ENCODE peak calls at places on chromosomes 4 and X, in eight cellular contexts. One of them, this sample, is unnamed.

GRCh38 chrX:148457279-148457678 is 43.1 kb upstream of the AFF2 start:
- DNase-seq in fibroblast of the aortic adventitia: no peak
- DNase-seq in tibial nerve: no peak
- DNase-seq in cardiac fibroblast: no peak
- DNase-seq in fibroblast of mammary gland: no peak
- DNase-seq in HFF-Myc: no peak
- DNase-seq in Peyer's patch: no peak
- DNase-seq in body of pancreas: no peak
- DNase-seq in this sample: no peak

GRCh38 chr4:184958127-184958806 is 60.0 kb upstream of the HELT start:
- DNase-seq in Peyer's patch: no peak
- DNase-seq in fibroblast of the aortic adventitia: no peak
- DNase-seq in tibial nerve: no peak
- DNase-seq in HFF-Myc: no peak
- DNase-seq in fibroblast of mammary gland: no peak
- DNase-seq in body of pancreas: no peak
- DNase-seq in cardiac fibroblast: no peak
- DNase-seq in this sample: no peak

GRCh38 chr4:93828830-93829530 is 427 bp downstream of the ATOH1 start:
- DNase-seq in Peyer's patch: peak; percentile 66
- DNase-seq in fibroblast of mammary gland: no peak
- DNase-seq in tibial nerve: no peak
- DNase-seq in cardiac fibroblast: no peak
- DNase-seq in fibroblast of the aortic adventitia: no peak
- DNase-seq in HFF-Myc: no peak
- DNase-seq in body of pancreas: peak; percentile 19
- DNase-seq in this sample: no peak

GRCh38 chr4:8121236-8122015 is 37.2 kb downstream of the ABLIM2 start:
- DNase-seq in Peyer's patch: no peak
- DNase-seq in tibial nerve: no peak
- DNase-seq in fibroblast of mammary gland: no peak
- DNase-seq in fibroblast of the aortic adventitia: no peak
- DNase-seq in body of pancreas: no peak
- DNase-seq in HFF-Myc: no peak
- DNase-seq in cardiac fibroblast: no peak
- DNase-seq in this sample: no peak

GRCh38 chr4:52915131-52915645 is 53.1 kb downstream of the RASL11B start:
- DNase-seq in cardiac fibroblast: no peak
- DNase-seq in fibroblast of the aortic adventitia: no peak
- DNase-seq in Peyer's patch: no peak
- DNase-seq in tibial nerve: no peak
- DNase-seq in fibroblast of mammary gland: peak; percentile 64
- DNase-seq in HFF-Myc: no peak
- DNase-seq in body of pancreas: no peak
- DNase-seq in this sample: no peak

GRCh38 chr4:117156806-117157205 is 71.4 kb upstream of the TRAM1L1 start:
- DNase-seq in Peyer's patch: no peak
- DNase-seq in fibroblast of mammary gland: no peak
- DNase-seq in cardiac fibroblast: no peak
- DNase-seq in tibial nerve: no peak
- DNase-seq in fibroblast of the aortic adventitia: no peak
- DNase-seq in HFF-Myc: no peak
- DNase-seq in body of pancreas: no peak
- DNase-seq in this sample: no peak

GRCh38 chrX:111869639-111870034 is 6.3 kb upstream of the TRPC5OS start:
- DNase-seq in body of pancreas: peak; percentile 41
- DNase-seq in tibial nerve: peak; percentile 4
- DNase-seq in Peyer's patch: no peak
- DNase-seq in HFF-Myc: no peak
- DNase-seq in fibroblast of the aortic adventitia: peak; percentile 53
- DNase-seq in cardiac fibroblast: peak; percentile 58
- DNase-seq in fibroblast of mammary gland: peak; percentile 43
- DNase-seq in this sample: peak; percentile 51

GRCh38 chr4:23337292-23337691 is 552.6 kb downstream of the PPARGC1A start:
- DNase-seq in body of pancreas: no peak
- DNase-seq in HFF-Myc: no peak
- DNase-seq in fibroblast of mammary gland: no peak
- DNase-seq in fibroblast of the aortic adventitia: no peak
- DNase-seq in cardiac fibroblast: no peak
- DNase-seq in Peyer's patch: no peak
- DNase-seq in tibial nerve: no peak
- DNase-seq in this sample: no peak

GRCh38 chrX:65924938-65925507 is 114.9 kb downstream of the VSIG4 start:
- DNase-seq in cardiac fibroblast: no peak
- DNase-seq in Peyer's patch: no peak
- DNase-seq in tibial nerve: no peak
- DNase-seq in fibroblast of mammary gland: no peak
- DNase-seq in HFF-Myc: no peak
- DNase-seq in body of pancreas: no peak
- DNase-seq in fibroblast of the aortic adventitia: no peak
- DNase-seq in this sample: no peak

GRCh38 chr4:69830529-69831269 is 29.2 kb downstream of the SULT1E1 start:
- DNase-seq in cardiac fibroblast: peak; percentile 49
- DNase-seq in body of pancreas: peak; percentile 65
- DNase-seq in Peyer's patch: peak; percentile 61
- DNase-seq in HFF-Myc: peak; percentile 21
- DNase-seq in fibroblast of mammary gland: peak; percentile 84
- DNase-seq in fibroblast of the aortic adventitia: peak; percentile 65
- DNase-seq in tibial nerve: no peak
- DNase-seq in this sample: peak; percentile 61

GRCh38 chrX:2584216-2584615 is 83.4 kb upstream of the DHRSX start:
- DNase-seq in fibroblast of the aortic adventitia: no peak
- DNase-seq in body of pancreas: no peak
- DNase-seq in tibial nerve: no peak
- DNase-seq in HFF-Myc: no peak
- DNase-seq in fibroblast of mammary gland: no peak
- DNase-seq in cardiac fibroblast: no peak
- DNase-seq in Peyer's patch: no peak
- DNase-seq in this sample: no peak

GRCh38 chrX:50075630-50076349 is 125.0 kb downstream of the AKAP4 start:
- DNase-seq in fibroblast of mammary gland: no peak
- DNase-seq in Peyer's patch: no peak
- DNase-seq in HFF-Myc: no peak
- DNase-seq in cardiac fibroblast: no peak
- DNase-seq in body of pancreas: no peak
- DNase-seq in fibroblast of the aortic adventitia: no peak
- DNase-seq in tibial nerve: no peak
- DNase-seq in this sample: no peak

DNA sequence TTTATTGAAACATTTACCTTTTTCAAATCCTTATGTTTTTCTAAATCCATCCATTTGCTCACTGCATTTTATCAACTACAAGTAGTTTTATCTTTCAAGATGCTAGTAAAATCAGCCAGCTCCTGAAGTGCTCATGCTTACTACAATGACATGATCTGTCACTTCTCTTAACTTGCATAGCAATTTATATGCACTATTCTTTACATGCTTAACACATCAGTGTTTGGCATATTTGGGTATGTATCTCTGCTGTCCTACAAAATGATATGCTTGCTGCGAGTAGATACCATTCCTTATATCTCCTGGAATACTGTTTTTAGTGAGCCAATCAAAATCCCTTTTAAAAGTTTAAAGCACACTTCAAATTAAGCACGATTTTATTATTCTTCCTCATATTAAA is 2726.8 kb downstream of the PCDH7 start:
- DNase-seq in body of pancreas: no peak
- DNase-seq in fibroblast of the aortic adventitia: no peak
- DNase-seq in cardiac fibroblast: no peak
- DNase-seq in tibial nerve: no peak
- DNase-seq in HFF-Myc: no peak
- DNase-seq in Peyer's patch: no peak
- DNase-seq in fibroblast of mammary gland: no peak
- DNase-seq in this sample: no peak
- H3K4me3 ChIP-seq in body of pancreas: no peak overlapping the region
- H3K4me3 ChIP-seq in fibroblast of the aortic adventitia: no peak overlapping the region
- H3K4me3 ChIP-seq in cardiac fibroblast: no peak overlapping the region
- H3K4me3 ChIP-seq in tibial nerve: no peak overlapping the region
- H3K4me3 ChIP-seq in HFF-Myc: no peak overlapping the region
- H3K4me3 ChIP-seq in Peyer's patch: no peak overlapping the region
- H3K4me3 ChIP-seq in fibroblast of mammary gland: no peak overlapping the region
- H3K4me3 ChIP-seq in this sample: no peak overlapping the region

DNA sequence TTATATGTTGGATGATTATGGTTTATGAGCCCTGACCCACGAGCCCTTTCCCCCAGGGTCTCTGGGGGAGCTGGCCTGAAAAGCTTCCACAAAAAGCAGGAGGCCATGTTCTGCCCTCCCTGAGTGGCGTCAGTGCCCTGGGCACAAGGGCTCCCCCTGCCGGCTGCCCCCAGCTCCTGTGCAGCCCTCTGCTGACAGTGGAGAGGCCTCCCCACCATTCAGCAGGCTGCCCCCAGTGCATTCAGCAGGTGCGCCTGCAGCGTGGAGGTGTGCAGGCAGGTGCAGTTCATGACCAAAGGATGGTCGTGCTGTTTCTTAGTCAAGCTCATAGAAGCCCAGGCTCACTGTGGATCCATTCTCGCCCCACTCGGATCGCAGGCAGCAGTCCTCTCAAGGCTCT is 12.5 kb upstream of the S100P start:
- DNase-seq in fibroblast of mammary gland: no peak
- DNase-seq in fibroblast of the aortic adventitia: no peak
- DNase-seq in tibial nerve: no peak
- DNase-seq in cardiac fibroblast: no peak
- DNase-seq in HFF-Myc: no peak
- DNase-seq in Peyer's patch: peak; percentile 46
- DNase-seq in body of pancreas: no peak
- DNase-seq in this sample: no peak
- TF ChIP-seq CTCF in fibroblast of mammary gland: no peak
- TF ChIP-seq CTCF in fibroblast of the aortic adventitia: no peak
- TF ChIP-seq CTCF in tibial nerve: no peak
- TF ChIP-seq CTCF in cardiac fibroblast: peak; percentile 27
- TF ChIP-seq CTCF in HFF-Myc: peak; percentile 22
- TF ChIP-seq CTCF in Peyer's patch: no peak
- TF ChIP-seq CTCF in body of pancreas: no peak
- TF ChIP-seq CTCF in this sample: no peak

DNA sequence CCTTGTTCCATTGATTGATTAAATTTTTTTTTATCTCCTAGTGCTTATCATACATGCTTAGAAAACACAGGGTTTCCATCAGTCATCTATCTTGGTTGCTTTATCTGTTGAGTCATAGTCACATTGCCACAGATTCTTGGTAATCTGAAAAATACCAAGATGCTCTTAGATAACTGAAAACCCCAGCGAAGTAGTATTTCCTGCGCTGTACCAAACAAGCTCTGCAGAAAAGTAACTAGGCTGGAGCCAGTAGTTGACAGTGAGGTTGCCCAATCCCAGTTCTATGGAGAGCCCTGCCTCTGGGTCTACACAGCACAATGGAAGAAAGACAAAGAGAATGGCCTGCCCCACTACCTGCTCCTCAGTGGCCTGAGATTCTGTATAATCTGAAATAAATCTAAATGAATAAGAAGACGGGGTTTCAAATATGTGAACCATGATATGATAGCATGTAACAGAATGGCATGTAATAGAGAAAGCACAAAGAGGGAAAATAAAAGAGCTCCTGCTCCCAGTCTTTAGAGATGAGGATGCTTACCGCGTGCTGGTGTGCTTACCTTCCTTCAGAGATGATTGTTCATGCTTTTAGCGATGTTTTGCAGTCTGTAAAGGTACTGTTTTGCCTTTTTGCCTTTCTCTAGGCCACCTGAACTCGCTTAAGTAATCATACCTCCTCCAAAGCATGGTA is 55.3 kb upstream of the RAPGEF2 start:
- DNase-seq in tibial nerve: no peak
- DNase-seq in Peyer's patch: no peak
- DNase-seq in cardiac fibroblast: peak; percentile 58
- DNase-seq in fibroblast of the aortic adventitia: peak; percentile 79
- DNase-seq in HFF-Myc: no peak
- DNase-seq in fibroblast of mammary gland: peak; percentile 8
- DNase-seq in body of pancreas: no peak
- DNase-seq in this sample: no peak
- H3K4me3 ChIP-seq in tibial nerve: no peak overlapping the region
- H3K4me3 ChIP-seq in Peyer's patch: no peak overlapping the region
- H3K4me3 ChIP-seq in cardiac fibroblast: no peak overlapping the region
- H3K4me3 ChIP-seq in fibroblast of the aortic adventitia: no peak overlapping the region
- H3K4me3 ChIP-seq in HFF-Myc: no peak overlapping the region
- H3K4me3 ChIP-seq in fibroblast of mammary gland: no peak overlapping the region
- H3K4me3 ChIP-seq in body of pancreas: no peak overlapping the region
- H3K4me3 ChIP-seq in this sample: no peak overlapping the region

DNA sequence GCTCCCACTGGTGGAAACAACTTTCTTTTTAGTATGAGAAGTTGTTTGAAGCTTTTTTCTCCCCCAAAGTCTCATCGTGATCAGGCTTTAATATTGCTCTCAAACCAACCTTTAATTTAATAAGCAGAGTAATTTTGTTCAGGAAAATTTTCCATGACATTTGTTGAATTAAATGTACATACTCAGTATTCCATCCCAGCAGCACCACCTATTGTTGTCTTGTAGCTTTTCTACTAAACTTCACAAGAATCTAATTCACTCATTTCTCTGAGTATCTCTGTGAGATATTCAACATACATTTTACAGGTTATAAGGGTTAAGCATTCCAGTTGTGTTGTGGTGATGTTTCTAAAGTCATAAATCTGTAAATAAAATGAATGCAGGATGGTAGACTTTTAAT is 218.3 kb upstream of the HAND2 start:
- DNase-seq in tibial nerve: no peak
- DNase-seq in fibroblast of mammary gland: peak; percentile 56
- DNase-seq in body of pancreas: no peak
- DNase-seq in HFF-Myc: no peak
- DNase-seq in Peyer's patch: no peak
- DNase-seq in fibroblast of the aortic adventitia: peak; percentile 73
- DNase-seq in cardiac fibroblast: peak; percentile 59
- DNase-seq in this sample: no peak
- TF ChIP-seq CTCF in tibial nerve: no peak
- TF ChIP-seq CTCF in fibroblast of mammary gland: peak; percentile 46
- TF ChIP-seq CTCF in body of pancreas: peak; percentile 13
- TF ChIP-seq CTCF in HFF-Myc: no peak
- TF ChIP-seq CTCF in Peyer's patch: no peak
- TF ChIP-seq CTCF in fibroblast of the aortic adventitia: peak; percentile 45
- TF ChIP-seq CTCF in cardiac fibroblast: peak; percentile 6
- TF ChIP-seq CTCF in this sample: no peak

GRCh38 chrX:13690836-13691235 is 1.9 kb downstream of the RAB9A start:
- DNase-seq in tibial nerve: no peak
- DNase-seq in fibroblast of the aortic adventitia: no peak
- DNase-seq in fibroblast of mammary gland: peak; percentile 21
- DNase-seq in HFF-Myc: no peak
- DNase-seq in Peyer's patch: no peak
- DNase-seq in body of pancreas: no peak
- DNase-seq in cardiac fibroblast: no peak
- DNase-seq in this sample: no peak

GRCh38 chrX:13691845-13692334 is 3.0 kb downstream of the RAB9A start:
- DNase-seq in fibroblast of mammary gland: peak; percentile 33
- DNase-seq in body of pancreas: peak; percentile 42
- DNase-seq in fibroblast of the aortic adventitia: no peak
- DNase-seq in tibial nerve: no peak
- DNase-seq in cardiac fibroblast: no peak
- DNase-seq in Peyer's patch: no peak
- DNase-seq in HFF-Myc: no peak
- DNase-seq in this sample: no peak

GRCh38 chrX:13693341-13693871 is 4.5 kb downstream of the RAB9A start:
- DNase-seq in HFF-Myc: no peak
- DNase-seq in tibial nerve: no peak
- DNase-seq in Peyer's patch: no peak
- DNase-seq in body of pancreas: peak; percentile 45
- DNase-seq in fibroblast of mammary gland: no peak
- DNase-seq in fibroblast of the aortic adventitia: no peak
- DNase-seq in cardiac fibroblast: no peak
- DNase-seq in this sample: no peak

GRCh38 chrX:13694359-13694758 is 5.4 kb downstream of the RAB9A start:
- DNase-seq in fibroblast of mammary gland: no peak
- DNase-seq in cardiac fibroblast: no peak
- DNase-seq in HFF-Myc: no peak
- DNase-seq in Peyer's patch: no peak
- DNase-seq in body of pancreas: no peak
- DNase-seq in tibial nerve: no peak
- DNase-seq in fibroblast of the aortic adventitia: peak; percentile 24
- DNase-seq in this sample: no peak

GRCh38 chrX:13692771-13693231 is 3.9 kb downstream of the RAB9A start:
- DNase-seq in fibroblast of the aortic adventitia: no peak
- DNase-seq in cardiac fibroblast: no peak
- DNase-seq in HFF-Myc: no peak
- DNase-seq in Peyer's patch: no peak
- DNase-seq in tibial nerve: no peak
- DNase-seq in fibroblast of mammary gland: peak; percentile 25
- DNase-seq in body of pancreas: no peak
- DNase-seq in this sample: no peak
- H3K4me3 ChIP-seq in fibroblast of the aortic adventitia: no peak overlapping the region
- H3K4me3 ChIP-seq in cardiac fibroblast: no peak overlapping the region
- H3K4me3 ChIP-seq in HFF-Myc: no peak overlapping the region
- H3K4me3 ChIP-seq in Peyer's patch: no peak overlapping the region
- H3K4me3 ChIP-seq in tibial nerve: no peak overlapping the region
- H3K4me3 ChIP-seq in fibroblast of mammary gland: no peak overlapping the region
- H3K4me3 ChIP-seq in body of pancreas: no peak overlapping the region
- H3K4me3 ChIP-seq in this sample: no peak overlapping the region

This sample was measured in astrocyte of the spinal cord.